ENCODE peak calls at places on chromosomes 3 and 15, in nine cellular contexts. Z is T1000; P is activated T-cell treated with anti-CD3 and anti-CD28 coated beads for 4 hours; D is GM23338; Y is COLO829; R is NCI-H1105 treated with DMSO at 0.1 percent for 48 hours; L is GM19239; A is NCI-H1092; T is activated naive CD8-positive, alpha-beta T cell treated with anti-CD3 and anti-CD28 coated beads, Interleukin-2, amount 50 U/mL, for 16 hours. C is an unnamed sample.
A peak's percentile ranks its signal among the peaks of the same experiment; 100 is the strongest.

GRCh38 chr3:25834346-25834745 is 44.5 kb downstream of the OXSM start:
- DNase-seq in P (no peak), D (no peak), Y (no peak), A (no peak), T (no peak), Z (no peak), R (no peak), L (no peak), C (no peak)

GRCh38 chr3:8873740-8874139 is 89.5 kb downstream of the RAD18 start:
- DNase-seq in Z (no peak), T (no peak), Y (no peak), P (no peak), A (no peak), D (no peak), R (no peak), L (no peak), C (no peak)

GRCh38 chr3:4977001-4977888 is 2.0 kb upstream of the BHLHE40 start:
- DNase-seq in D (peak; percentile 71), P (peak; percentile 29), L (no peak), Y (no peak), R (no peak), Z (peak; percentile 27), T (no peak), A (no peak), C (peak; percentile 71)

GRCh38 chr15:69394556-69395282 is 19.4 kb upstream of the KIF23 start:
- DNase-seq in R (peak; percentile 51), L (peak; percentile 80), P (peak; percentile 87), D (peak; percentile 92), Z (peak; percentile 64), T (peak; percentile 76), A (peak; percentile 15), Y (peak; percentile 63), C (peak; percentile 98)

GRCh38 chr3:66481071-66482001 is 19.5 kb downstream of the LRIG1 start:
- DNase-seq in Y (no peak), T (no peak), R (no peak), A (no peak), L (no peak), Z (no peak), P (no peak), D (no peak), C (no peak)

GRCh38 chr3:180229113-180229512 is 192.4 kb upstream of the PEX5L start:
- DNase-seq in L (no peak), P (no peak), T (no peak), Y (no peak), R (no peak), Z (no peak), D (peak; percentile 25), A (no peak), C (no peak)

GRCh38 chr3:179961081-179962078 is 75.4 kb downstream of the PEX5L start:
- DNase-seq in Y (no peak), Z (no peak), A (peak; percentile 46), D (no peak), L (no peak), T (no peak), R (peak; percentile 97), P (no peak), C (peak; percentile 12)

GRCh38 chr3:147368561-147369151 is 37.7 kb downstream of the ZIC4 start:
- DNase-seq in Y (no peak), P (no peak), R (peak; percentile 42), T (no peak), D (no peak), A (no peak), Z (no peak), L (no peak), C (no peak)

GRCh38 chr3:42043116-42043796 is 47.9 kb upstream of the TRAK1 start:
- DNase-seq in Y (no peak), A (peak; percentile 81), D (peak; percentile 94), P (no peak), T (no peak), L (no peak), Z (no peak), R (peak; percentile 62), C (peak; percentile 69)

GRCh38 chr15:52005748-52006701 is 13.0 kb upstream of the MAPK6 start:
- DNase-seq in A (no peak), T (no peak), Y (no peak), D (no peak), R (no peak), P (no peak), Z (no peak), L (no peak), C (no peak)

GRCh38 chr3:16907245-16907644 is 22.5 kb downstream of the PLCL2 start:
- DNase-seq in T (no peak), Y (no peak), R (no peak), P (no peak), D (no peak), A (no peak), L (no peak), Z (no peak), C (no peak)

GRCh38 chr3:95626107-95626506 is 1188.3 kb upstream of the EPHA6 start:
- DNase-seq in D (no peak), T (no peak), Z (no peak), L (no peak), Y (no peak), A (no peak), P (no peak), R (no peak), C (no peak)

GRCh38 chr3:117355566-117355965 is 646.0 kb downstream of the TUSC7 start:
- DNase-seq in T (no peak), R (peak; percentile 65), D (peak; percentile 66), P (no peak), Y (peak; percentile 59), A (peak; percentile 19), L (no peak), Z (no peak), C (peak; percentile 13)

GRCh38 chr3:39226106-39226741 is 33.8 kb upstream of the XIRP1 start:
- DNase-seq in R (no peak), D (no peak), Y (no peak), P (no peak), T (no peak), Z (no peak), L (peak; percentile 26), A (no peak), C (no peak)

GRCh38 chr15:60804986-60805949 is 326.3 kb upstream of the ICE2 start:
- DNase-seq in T (no peak), L (no peak), R (no peak), D (peak; percentile 92), Z (no peak), Y (no peak), A (no peak), P (no peak), C (no peak)

GRCh38 chr3:187828571-187829452 is 83.5 kb upstream of the BCL6 start:
- DNase-seq in T (no peak), Y (no peak), Z (no peak), D (no peak), R (no peak), A (no peak), L (peak; percentile 9), P (no peak), C (no peak)

GRCh38 chr15:29468899-29469298 is 199.3 kb upstream of the NSMCE3 start:
- DNase-seq in Z (no peak), Y (no peak), A (no peak), R (no peak), D (no peak), P (no peak), T (no peak), L (no peak), C (no peak)

GRCh38 chr15:45550436-45550835 is 27.9 kb upstream of the SLC30A4 start:
- DNase-seq in R (no peak), A (no peak), L (no peak), Z (no peak), Y (no peak), P (no peak), D (no peak), T (no peak), C (no peak)

GRCh38 chr15:88016373-88016772 is 240.2 kb downstream of the NTRK3 start:
- DNase-seq in L (no peak), D (no peak), P (no peak), Z (no peak), Y (no peak), T (no peak), A (no peak), R (no peak), C (no peak)

GRCh38 chr3:45554001-45554691 is 40.4 kb upstream of the LIMD1 start:
- DNase-seq in P (no peak), Y (no peak), A (no peak), D (peak; percentile 47), Z (no peak), L (no peak), R (no peak), T (no peak), C (peak; percentile 26)